ENCODE peak calls at places on chromosomes 1 and 21, in six cellular contexts. D, M, L, G, A and Y are unnamed samples.

GRCh38 chr1:59733443-59734141 is 81.2 kb upstream of the HOOK1 start:
- ATAC-seq in A (no peak), G (no peak), D (no peak), M (no peak), L (no peak), Y (peak; percentile 40)

GRCh38 chr1:244087021-244087560 is 36.0 kb downstream of the ZBTB18 start:
- ATAC-seq in D (no peak), L (no peak), M (no peak), A (no peak), G (no peak), Y (no peak)

GRCh38 chr1:14055442-14056225 is 355.6 kb downstream of the PRDM2 start:
- ATAC-seq in L (no peak), A (no peak), G (no peak), M (no peak), D (no peak), Y (no peak)

GRCh38 chr1:193115629-193116227 is 6.1 kb upstream of the CDC73 start:
- ATAC-seq in A (peak; percentile 15), L (peak; percentile 62), D (peak; percentile 55), G (peak; percentile 93), M (no peak), Y (peak; percentile 91)

GRCh38 chr1:211842518-211842917 is 12.0 kb upstream of the LPGAT1 start:
- ATAC-seq in D (no peak), A (peak; percentile 58), G (no peak), L (no peak), M (no peak), Y (no peak)

GRCh38 chr1:203675596-203676347 is 49.1 kb downstream of the ATP2B4 start:
- ATAC-seq in M (no peak), D (no peak), L (peak; percentile 6), G (no peak), A (no peak), Y (no peak)

GRCh38 chr1:233252436-233252835 is 43.1 kb downstream of the PCNX2 start:
- ATAC-seq in M (no peak), A (no peak), L (no peak), D (no peak), G (no peak), Y (no peak)

GRCh38 chr1:30756206-30756544 is 1.4 kb downstream of the LAPTM5 start:
- ATAC-seq in L (no peak), A (no peak), G (no peak), D (no peak), M (no peak), Y (no peak)

GRCh38 chr1:50860256-50860655 is 99.8 kb downstream of the FAF1 start:
- ATAC-seq in A (no peak), M (no peak), L (no peak), D (no peak), G (no peak), Y (no peak)

GRCh38 chr1:1989102-1989542 is 14.5 kb downstream of the CFAP74 start:
- ATAC-seq in M (no peak), L (no peak), D (peak; percentile 15), G (no peak), A (peak; percentile 80), Y (no peak)

GRCh38 chr1:101843160-101843559 is 153.6 kb downstream of the OLFM3 start:
- ATAC-seq in G (no peak), D (no peak), M (no peak), L (no peak), A (no peak), Y (no peak)

GRCh38 chr1:101846820-101847219 is 149.9 kb downstream of the OLFM3 start:
- ATAC-seq in L (no peak), M (no peak), A (no peak), D (no peak), G (no peak), Y (no peak)

GRCh38 chr1:101847608-101848007 is 149.1 kb downstream of the OLFM3 start:
- ATAC-seq in L (no peak), G (no peak), A (no peak), D (no peak), M (no peak), Y (no peak)

DNA sequence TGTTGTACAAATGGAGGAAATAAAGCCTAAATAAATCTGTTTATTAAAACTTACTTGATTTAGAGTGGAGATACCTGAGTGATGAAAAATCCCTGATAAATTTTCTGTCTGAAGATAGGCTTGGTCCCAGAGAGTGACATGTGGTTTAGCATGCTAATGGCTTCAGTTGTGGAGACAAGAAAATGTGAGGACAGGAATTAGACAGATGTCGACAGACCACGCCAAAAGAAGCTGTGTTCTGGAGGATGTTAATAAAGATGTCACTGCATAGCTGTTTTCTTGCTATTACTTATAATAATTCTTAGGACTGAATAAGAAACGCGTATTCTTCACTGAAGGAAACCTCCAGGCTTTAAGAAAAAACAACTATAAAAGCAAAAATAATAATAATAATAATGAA is 154.9 kb downstream of the OLFM3 start:
- ATAC-seq in A (no peak), G (no peak), D (no peak), L (no peak), M (no peak), Y (no peak)
- TF ChIP-seq EP300 in A (no peak), G (no peak), D (no peak), L (no peak), M (no peak), Y (no peak)

DNA sequence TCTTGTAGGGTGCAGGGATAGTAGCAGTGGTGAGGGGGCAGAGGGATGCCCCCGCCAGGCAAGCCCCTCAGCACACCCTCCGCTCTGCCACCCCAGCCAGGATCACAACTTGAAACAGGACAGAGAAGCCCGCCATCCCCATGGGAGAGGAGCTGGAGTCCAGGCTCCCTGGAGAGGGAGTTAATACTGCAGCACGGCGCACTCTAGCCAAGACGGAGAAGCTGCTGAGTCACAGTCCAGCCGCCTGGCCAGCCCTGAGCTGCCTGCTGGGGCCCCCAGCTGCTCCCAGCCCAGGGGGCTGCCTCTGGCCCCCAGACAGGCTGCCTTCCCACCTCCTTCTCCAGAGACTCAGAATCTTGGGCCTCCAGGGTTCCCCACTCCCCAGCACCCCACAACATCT is 87.2 kb downstream of the SYT2 start:
- ATAC-seq in M (no peak), A (peak; percentile 87), D (peak; percentile 59), G (peak; percentile 28), L (no peak), Y (peak; percentile 58)
- H3K27ac ChIP-seq in M (no peak overlapping the region), A (no peak overlapping the region), D (no peak overlapping the region), G (peak overlapping the region; percentile 81), L (no peak overlapping the region), Y (peak overlapping the region; percentile 22)

DNA sequence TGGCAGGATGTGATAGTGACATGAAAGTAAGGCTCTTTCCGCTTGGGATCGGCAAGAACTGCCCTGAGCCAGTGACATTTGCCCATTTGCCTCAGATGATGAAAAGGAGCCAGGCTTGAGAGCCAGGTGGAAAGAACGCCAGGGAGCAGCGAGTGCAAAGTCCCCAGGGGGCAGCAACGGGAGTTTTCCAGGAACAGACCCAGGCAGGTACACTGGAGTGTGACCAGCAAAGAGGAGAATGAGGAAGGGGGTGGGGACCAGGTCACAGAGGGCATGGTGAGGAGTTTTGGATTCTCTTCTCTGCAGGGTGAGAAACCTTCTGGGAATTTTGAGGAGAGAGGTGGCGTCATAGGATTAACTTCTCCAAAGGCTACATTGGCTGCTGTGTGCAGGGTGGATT is 10.8 kb upstream of the ETS2 start:
- ATAC-seq in A (no peak), D (peak; percentile 70), M (no peak), L (no peak), G (no peak), Y (no peak)
- TF ChIP-seq EP300 in A (no peak), D (no peak), M (no peak), L (no peak), G (no peak), Y (no peak)

DNA sequence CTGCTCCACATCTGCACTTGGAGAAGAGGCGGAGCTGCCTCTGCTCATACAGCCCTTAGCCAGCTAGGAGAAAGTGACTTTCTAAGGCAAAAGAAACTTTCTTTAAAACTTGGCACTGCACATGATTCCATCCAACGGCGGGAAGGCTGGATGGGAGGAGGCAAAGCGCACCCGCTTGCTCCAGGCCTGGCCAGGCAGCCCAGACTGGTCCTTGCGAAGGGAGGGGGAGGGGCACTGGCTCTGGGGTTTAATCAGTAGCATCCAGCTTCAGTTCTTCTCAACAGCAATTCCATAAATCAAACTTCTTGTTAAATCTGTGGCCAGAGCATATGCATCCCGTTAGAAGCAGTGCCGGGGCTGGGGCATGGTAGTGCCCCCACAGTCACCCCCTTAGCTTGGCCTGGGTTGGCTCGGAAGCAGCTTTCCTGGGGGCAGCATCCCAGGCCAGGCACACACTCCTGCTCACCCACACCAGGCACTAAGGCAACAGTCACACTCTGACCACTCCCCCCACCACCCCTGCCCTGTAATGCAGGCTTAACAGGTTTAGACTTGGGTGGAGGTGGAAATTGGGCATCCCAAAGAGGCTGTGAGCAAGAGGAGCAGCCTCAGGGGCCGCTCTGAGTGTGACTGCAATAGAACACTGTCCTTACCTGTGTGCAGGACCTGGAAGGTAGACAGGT is 94.1 kb upstream of the CASZ1 start:
- ATAC-seq in A (no peak), M (no peak), G (peak; percentile 24), L (peak; percentile 36), D (no peak), Y (no peak)
- H3K27ac ChIP-seq in A (no peak overlapping the region), M (no peak overlapping the region), G (no peak overlapping the region), L (no peak overlapping the region), D (no peak overlapping the region), Y (no peak overlapping the region)